ENCODE peak calls at places on chromosome 5, in six cellular contexts. One of them, this sample, is unnamed.

GRCh38 chr5:78495800-78496199 is 135.4 kb downstream of the SCAMP1 start:
- DNase-seq in CD8-positive, alpha-beta memory T cell: no peak
- DNase-seq in prostate gland: no peak
- DNase-seq in IMR-90: no peak
- DNase-seq in heart right ventricle: no peak
- DNase-seq in cardiac muscle cell: no peak
- DNase-seq in this sample: no peak

GRCh38 chr5:178205010-178205748 is 846 bp downstream of the HNRNPAB start:
- DNase-seq in CD8-positive, alpha-beta memory T cell: peak; percentile 79
- DNase-seq in prostate gland: peak; percentile 75
- DNase-seq in IMR-90: peak; percentile 62
- DNase-seq in heart right ventricle: peak; percentile 81
- DNase-seq in cardiac muscle cell: peak; percentile 86
- DNase-seq in this sample: peak; percentile 80

GRCh38 chr5:123037104-123037418 is 536 bp upstream of the PPIC start:
- DNase-seq in CD8-positive, alpha-beta memory T cell: no peak
- DNase-seq in prostate gland: no peak
- DNase-seq in IMR-90: no peak
- DNase-seq in heart right ventricle: no peak
- DNase-seq in cardiac muscle cell: no peak
- DNase-seq in this sample: no peak

GRCh38 chr5:122415030-122415429 is 103.0 kb downstream of the SNCAIP start:
- DNase-seq in CD8-positive, alpha-beta memory T cell: no peak
- DNase-seq in prostate gland: no peak
- DNase-seq in IMR-90: no peak
- DNase-seq in heart right ventricle: no peak
- DNase-seq in cardiac muscle cell: no peak
- DNase-seq in this sample: no peak

GRCh38 chr5:32027717-32028321 is 146.3 kb downstream of the GOLPH3 start:
- DNase-seq in CD8-positive, alpha-beta memory T cell: no peak
- DNase-seq in prostate gland: peak; percentile 76
- DNase-seq in IMR-90: peak; percentile 97
- DNase-seq in heart right ventricle: no peak
- DNase-seq in cardiac muscle cell: peak; percentile 99
- DNase-seq in this sample: peak; percentile 67

GRCh38 chr5:65163698-65164097 is 318.0 kb downstream of the ADAMTS6 start:
- DNase-seq in CD8-positive, alpha-beta memory T cell: no peak
- DNase-seq in prostate gland: no peak
- DNase-seq in IMR-90: peak; percentile 85
- DNase-seq in heart right ventricle: no peak
- DNase-seq in cardiac muscle cell: no peak
- DNase-seq in this sample: no peak

GRCh38 chr5:149271195-149271716 is 403 bp upstream of the AFAP1L1 start:
- DNase-seq in CD8-positive, alpha-beta memory T cell: no peak
- DNase-seq in prostate gland: no peak
- DNase-seq in IMR-90: no peak
- DNase-seq in heart right ventricle: no peak
- DNase-seq in cardiac muscle cell: no peak
- DNase-seq in this sample: no peak

GRCh38 chr5:90563161-90563560 is 4.6 kb downstream of the ADGRV1 start:
- DNase-seq in CD8-positive, alpha-beta memory T cell: no peak
- DNase-seq in prostate gland: no peak
- DNase-seq in IMR-90: no peak
- DNase-seq in heart right ventricle: no peak
- DNase-seq in cardiac muscle cell: no peak
- DNase-seq in this sample: no peak

GRCh38 chr5:74575741-74576538 is 64.6 kb downstream of the ENC1 start:
- DNase-seq in CD8-positive, alpha-beta memory T cell: no peak
- DNase-seq in prostate gland: no peak
- DNase-seq in IMR-90: peak; percentile 85
- DNase-seq in heart right ventricle: no peak
- DNase-seq in cardiac muscle cell: peak; percentile 73
- DNase-seq in this sample: no peak

GRCh38 chr5:58114324-58114723 is 345.6 kb downstream of the PLK2 start:
- DNase-seq in CD8-positive, alpha-beta memory T cell: no peak
- DNase-seq in prostate gland: no peak
- DNase-seq in IMR-90: peak; percentile 84
- DNase-seq in heart right ventricle: no peak
- DNase-seq in cardiac muscle cell: peak; percentile 32
- DNase-seq in this sample: no peak

GRCh38 chr5:91269198-91269597 is 113.9 kb downstream of the ARRDC3 start:
- DNase-seq in CD8-positive, alpha-beta memory T cell: no peak
- DNase-seq in prostate gland: no peak
- DNase-seq in IMR-90: no peak
- DNase-seq in heart right ventricle: no peak
- DNase-seq in cardiac muscle cell: peak; percentile 43
- DNase-seq in this sample: no peak

GRCh38 chr5:138022912-138023311 is 10.0 kb downstream of the FAM13B start:
- DNase-seq in CD8-positive, alpha-beta memory T cell: no peak
- DNase-seq in prostate gland: no peak
- DNase-seq in IMR-90: no peak
- DNase-seq in heart right ventricle: no peak
- DNase-seq in cardiac muscle cell: no peak
- DNase-seq in this sample: no peak

GRCh38 chr5:96876292-96876850 is at the start of gene ERAP2:
- DNase-seq in CD8-positive, alpha-beta memory T cell: no peak
- DNase-seq in prostate gland: no peak
- DNase-seq in IMR-90: peak; percentile 52
- DNase-seq in heart right ventricle: no peak
- DNase-seq in cardiac muscle cell: peak; percentile 53
- DNase-seq in this sample: no peak

GRCh38 chr5:107560377-107560776 is 110.4 kb downstream of the EFNA5 start:
- DNase-seq in CD8-positive, alpha-beta memory T cell: no peak
- DNase-seq in prostate gland: no peak
- DNase-seq in IMR-90: no peak
- DNase-seq in heart right ventricle: no peak
- DNase-seq in cardiac muscle cell: no peak
- DNase-seq in this sample: no peak

GRCh38 chr5:89673019-89673418 is 736.5 kb downstream of the CETN3 start:
- DNase-seq in CD8-positive, alpha-beta memory T cell: no peak
- DNase-seq in prostate gland: no peak
- DNase-seq in IMR-90: no peak
- DNase-seq in heart right ventricle: no peak
- DNase-seq in cardiac muscle cell: no peak
- DNase-seq in this sample: no peak

GRCh38 chr5:61450880-61451279 is 118.8 kb downstream of the ZSWIM6 start:
- DNase-seq in CD8-positive, alpha-beta memory T cell: no peak
- DNase-seq in prostate gland: peak; percentile 19
- DNase-seq in IMR-90: peak; percentile 51
- DNase-seq in heart right ventricle: no peak
- DNase-seq in cardiac muscle cell: peak; percentile 63
- DNase-seq in this sample: no peak

GRCh38 chr5:145787001-145787400 is 48.1 kb downstream of the PRELID2 start:
- DNase-seq in CD8-positive, alpha-beta memory T cell: no peak
- DNase-seq in prostate gland: no peak
- DNase-seq in IMR-90: no peak
- DNase-seq in heart right ventricle: no peak
- DNase-seq in cardiac muscle cell: peak; percentile 74
- DNase-seq in this sample: no peak

GRCh38 chr5:104344809-104345512 is 782.4 kb upstream of the NUDT12 start:
- DNase-seq in CD8-positive, alpha-beta memory T cell: no peak
- DNase-seq in prostate gland: no peak
- DNase-seq in IMR-90: peak; percentile 1
- DNase-seq in heart right ventricle: no peak
- DNase-seq in cardiac muscle cell: peak; percentile 49
- DNase-seq in this sample: no peak

GRCh38 chr5:78984020-78984610 is 995 bp downstream of the ARSB start:
- DNase-seq in CD8-positive, alpha-beta memory T cell: no peak
- DNase-seq in prostate gland: no peak
- DNase-seq in IMR-90: peak; percentile 21
- DNase-seq in heart right ventricle: no peak
- DNase-seq in cardiac muscle cell: peak; percentile 18
- DNase-seq in this sample: no peak

GRCh38 chr5:33409435-33410146 is 31.2 kb upstream of the TARS1 start:
- DNase-seq in CD8-positive, alpha-beta memory T cell: no peak
- DNase-seq in prostate gland: no peak
- DNase-seq in IMR-90: peak; percentile 83
- DNase-seq in heart right ventricle: no peak
- DNase-seq in cardiac muscle cell: peak; percentile 74
- DNase-seq in this sample: peak; percentile 22

GRCh38 chr5:89211836-89212235 is 328.9 kb upstream of the MEF2C start:
- DNase-seq in CD8-positive, alpha-beta memory T cell: no peak
- DNase-seq in prostate gland: no peak
- DNase-seq in IMR-90: peak; percentile 83
- DNase-seq in heart right ventricle: no peak
- DNase-seq in cardiac muscle cell: peak; percentile 80
- DNase-seq in this sample: no peak

GRCh38 chr5:133933169-133933509 is 35.3 kb downstream of the C5orf15 start:
- DNase-seq in CD8-positive, alpha-beta memory T cell: no peak
- DNase-seq in prostate gland: no peak
- DNase-seq in IMR-90: peak; percentile 11
- DNase-seq in heart right ventricle: no peak
- DNase-seq in cardiac muscle cell: peak; percentile 57
- DNase-seq in this sample: no peak

GRCh38 chr5:111853748-111854147 is 96.8 kb upstream of the NREP start:
- DNase-seq in CD8-positive, alpha-beta memory T cell: no peak
- DNase-seq in prostate gland: no peak
- DNase-seq in IMR-90: peak; percentile 62
- DNase-seq in heart right ventricle: no peak
- DNase-seq in cardiac muscle cell: peak; percentile 61
- DNase-seq in this sample: no peak

GRCh38 chr5:21168557-21168956 is 1180.6 kb upstream of the CDH18 start:
- DNase-seq in CD8-positive, alpha-beta memory T cell: no peak
- DNase-seq in prostate gland: no peak
- DNase-seq in IMR-90: no peak
- DNase-seq in heart right ventricle: no peak
- DNase-seq in cardiac muscle cell: no peak
- DNase-seq in this sample: no peak

GRCh38 chr5:134649163-134649916 is 755 bp downstream of the SEC24A start:
- DNase-seq in CD8-positive, alpha-beta memory T cell: no peak
- DNase-seq in prostate gland: no peak
- DNase-seq in IMR-90: peak; percentile 8
- DNase-seq in heart right ventricle: no peak
- DNase-seq in cardiac muscle cell: no peak
- DNase-seq in this sample: no peak

GRCh38 chr5:143446535-143447226 is 43.2 kb upstream of the NR3C1 start:
- DNase-seq in CD8-positive, alpha-beta memory T cell: no peak
- DNase-seq in prostate gland: no peak
- DNase-seq in IMR-90: no peak
- DNase-seq in heart right ventricle: no peak
- DNase-seq in cardiac muscle cell: no peak
- DNase-seq in this sample: no peak

GRCh38 chr5:37495210-37495609 is 116.1 kb downstream of the WDR70 start:
- DNase-seq in CD8-positive, alpha-beta memory T cell: no peak
- DNase-seq in prostate gland: no peak
- DNase-seq in IMR-90: peak; percentile 39
- DNase-seq in heart right ventricle: no peak
- DNase-seq in cardiac muscle cell: peak; percentile 51
- DNase-seq in this sample: no peak

GRCh38 chr5:58088941-58089340 is 370.9 kb downstream of the PLK2 start:
- DNase-seq in CD8-positive, alpha-beta memory T cell: no peak
- DNase-seq in prostate gland: no peak
- DNase-seq in IMR-90: no peak
- DNase-seq in heart right ventricle: no peak
- DNase-seq in cardiac muscle cell: no peak
- DNase-seq in this sample: no peak

GRCh38 chr5:57453728-57454127 is 28.9 kb downstream of the ACTBL2 start:
- DNase-seq in CD8-positive, alpha-beta memory T cell: no peak
- DNase-seq in prostate gland: no peak
- DNase-seq in IMR-90: no peak
- DNase-seq in heart right ventricle: no peak
- DNase-seq in cardiac muscle cell: no peak
- DNase-seq in this sample: no peak

GRCh38 chr5:134139377-134139851 is 24.9 kb downstream of the TCF7 start:
- DNase-seq in CD8-positive, alpha-beta memory T cell: no peak
- DNase-seq in prostate gland: no peak
- DNase-seq in IMR-90: no peak
- DNase-seq in heart right ventricle: no peak
- DNase-seq in cardiac muscle cell: no peak
- DNase-seq in this sample: peak; percentile 19

DNA sequence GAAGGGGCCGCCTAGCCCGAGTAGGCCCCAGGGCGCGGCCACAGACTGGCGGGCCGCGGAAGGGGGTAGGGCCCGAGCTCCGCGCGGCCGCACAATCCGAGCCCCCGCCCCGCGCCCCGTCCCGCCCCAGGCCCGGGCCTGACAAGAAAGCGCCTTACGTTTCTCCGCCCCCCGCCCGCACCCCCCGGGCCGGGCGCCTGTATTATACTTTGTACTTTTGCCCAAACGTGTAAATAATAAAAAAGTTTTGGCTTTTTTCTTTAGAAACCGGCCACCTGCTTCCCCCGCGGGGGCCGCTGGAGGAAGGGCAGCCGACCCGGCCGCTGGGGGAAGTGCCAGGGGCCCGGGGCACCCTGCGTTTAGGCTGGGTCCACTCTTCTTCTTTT is 2.6 kb downstream of the TLX3 start:
- DNase-seq in CD8-positive, alpha-beta memory T cell: no peak
- DNase-seq in prostate gland: no peak
- DNase-seq in IMR-90: no peak
- DNase-seq in heart right ventricle: no peak
- DNase-seq in cardiac muscle cell: no peak
- DNase-seq in this sample: no peak
- H3K9me3 ChIP-seq in CD8-positive, alpha-beta memory T cell: no peaks in the 10 kb centered on the region
- H3K9me3 ChIP-seq in prostate gland: no peaks in the 10 kb centered on the region
- H3K9me3 ChIP-seq in IMR-90: peaks cover 18% of the 10 kb centered on the region
- H3K9me3 ChIP-seq in heart right ventricle: no peaks in the 10 kb centered on the region
- H3K9me3 ChIP-seq in cardiac muscle cell: no peaks in the 10 kb centered on the region
- H3K9me3 ChIP-seq in this sample: no peaks in the 10 kb centered on the region

GRCh38 chr5:67998709-67999251 is 216.8 kb upstream of the PIK3R1 start:
- DNase-seq in CD8-positive, alpha-beta memory T cell: no peak
- DNase-seq in prostate gland: peak; percentile 83
- DNase-seq in IMR-90: peak; percentile 38
- DNase-seq in heart right ventricle: peak; percentile 44
- DNase-seq in cardiac muscle cell: peak; percentile 77
- DNase-seq in this sample: peak; percentile 42
- H3K4me3 ChIP-seq in CD8-positive, alpha-beta memory T cell: no peak overlapping the region
- H3K4me3 ChIP-seq in prostate gland: no peak overlapping the region
- H3K4me3 ChIP-seq in IMR-90: no peak overlapping the region
- H3K4me3 ChIP-seq in heart right ventricle: no peak overlapping the region
- H3K4me3 ChIP-seq in cardiac muscle cell: no peak overlapping the region
- H3K4me3 ChIP-seq in this sample: no peak overlapping the region

GRCh38 chr5:175848676-175849075 is 22.7 kb upstream of the CPLX2 start:
- DNase-seq in CD8-positive, alpha-beta memory T cell: no peak
- DNase-seq in prostate gland: no peak
- DNase-seq in IMR-90: no peak
- DNase-seq in heart right ventricle: no peak
- DNase-seq in cardiac muscle cell: no peak
- DNase-seq in this sample: no peak
- H3K9me3 ChIP-seq in CD8-positive, alpha-beta memory T cell: no peaks in the 10 kb centered on the region
- H3K9me3 ChIP-seq in prostate gland: no peaks in the 10 kb centered on the region
- H3K9me3 ChIP-seq in IMR-90: no peaks in the 10 kb centered on the region
- H3K9me3 ChIP-seq in heart right ventricle: no peaks in the 10 kb centered on the region
- H3K9me3 ChIP-seq in cardiac muscle cell: no peaks in the 10 kb centered on the region
- H3K9me3 ChIP-seq in this sample: no peaks in the 10 kb centered on the region

DNA sequence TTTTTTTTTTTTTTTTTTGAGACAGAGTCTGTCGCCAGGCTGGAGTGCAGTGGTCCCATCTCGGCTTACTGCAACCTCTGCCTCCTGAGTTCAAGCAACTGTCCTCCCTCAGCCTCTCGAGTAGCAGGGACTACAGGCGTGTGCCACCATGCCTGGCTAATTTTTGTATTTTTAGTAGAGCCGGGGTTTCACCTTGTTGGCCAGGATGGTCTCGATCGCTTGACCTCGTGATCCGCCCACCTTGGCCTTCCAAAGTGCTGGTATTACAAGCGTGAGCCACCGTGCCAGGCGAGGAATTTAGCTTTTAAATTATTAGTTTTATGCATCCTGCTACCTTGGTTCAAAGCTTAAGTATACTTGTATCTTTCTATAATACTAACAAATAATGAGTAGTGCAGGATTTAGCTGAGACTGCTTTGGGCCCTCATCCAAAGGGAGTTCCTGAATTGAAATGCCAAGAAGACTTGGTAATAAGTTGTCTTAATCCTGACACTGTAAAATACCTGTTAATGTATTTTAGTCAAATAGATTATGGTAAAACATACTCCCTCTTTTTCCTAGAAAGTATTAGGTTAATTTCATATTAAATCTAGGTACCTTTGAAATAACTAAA is 5.0 kb downstream of the CDC42SE2 start:
- DNase-seq in CD8-positive, alpha-beta memory T cell: no peak
- DNase-seq in prostate gland: no peak
- DNase-seq in IMR-90: peak; percentile 52
- DNase-seq in heart right ventricle: no peak
- DNase-seq in cardiac muscle cell: no peak
- DNase-seq in this sample: no peak
- H3K4me3 ChIP-seq in CD8-positive, alpha-beta memory T cell: peak overlapping the region; percentile 29
- H3K4me3 ChIP-seq in prostate gland: no peak overlapping the region
- H3K4me3 ChIP-seq in IMR-90: no peak overlapping the region
- H3K4me3 ChIP-seq in heart right ventricle: no peak overlapping the region
- H3K4me3 ChIP-seq in cardiac muscle cell: no peak overlapping the region
- H3K4me3 ChIP-seq in this sample: no peak overlapping the region